ENCODE peak calls at places on chromosomes 6 and 20, in nine cellular contexts. One of them, this sample, is unnamed.

GRCh38 chr20:62739581-62740285 is 31.1 kb downstream of the NTSR1 start:
- DNase-seq in MV-4-11: peak; percentile 87
- DNase-seq in T-helper 2 cell: peak; percentile 89
- DNase-seq in neural progenitor cell: no peak
- DNase-seq in IMR-90: no peak
- DNase-seq in stimulated activated CD4-positive, alpha-beta T cell treated with anti-CD3 and anti-CD28 coated beads, Interleukin-1b, Interleukin-23, amount 100 ng/mL, for 48 hours: peak; percentile 37
- DNase-seq in PC-9: peak; percentile 61
- DNase-seq in NCI-H82: peak; percentile 70
- DNase-seq in stimulated activated CD8-positive, alpha-beta memory T cell treated with anti-CD3 and anti-CD28 coated beads, Interleukin-2, amount 100 ng/mL, for 1 hour: no peak
- DNase-seq in this sample: no peak

GRCh38 chr6:12075067-12075563 is 63.0 kb downstream of the HIVEP1 start:
- DNase-seq in neural progenitor cell: no peak
- DNase-seq in PC-9: no peak
- DNase-seq in IMR-90: no peak
- DNase-seq in MV-4-11: peak; percentile 14
- DNase-seq in stimulated activated CD8-positive, alpha-beta memory T cell treated with anti-CD3 and anti-CD28 coated beads, Interleukin-2, amount 100 ng/mL, for 1 hour: no peak
- DNase-seq in stimulated activated CD4-positive, alpha-beta T cell treated with anti-CD3 and anti-CD28 coated beads, Interleukin-1b, Interleukin-23, amount 100 ng/mL, for 48 hours: no peak
- DNase-seq in NCI-H82: no peak
- DNase-seq in T-helper 2 cell: no peak
- DNase-seq in this sample: no peak

GRCh38 chr20:13873814-13874213 is 89.0 kb downstream of the NDUFAF5 start:
- DNase-seq in MV-4-11: no peak
- DNase-seq in T-helper 2 cell: no peak
- DNase-seq in stimulated activated CD8-positive, alpha-beta memory T cell treated with anti-CD3 and anti-CD28 coated beads, Interleukin-2, amount 100 ng/mL, for 1 hour: no peak
- DNase-seq in stimulated activated CD4-positive, alpha-beta T cell treated with anti-CD3 and anti-CD28 coated beads, Interleukin-1b, Interleukin-23, amount 100 ng/mL, for 48 hours: no peak
- DNase-seq in PC-9: no peak
- DNase-seq in NCI-H82: no peak
- DNase-seq in IMR-90: no peak
- DNase-seq in neural progenitor cell: peak; percentile 19
- DNase-seq in this sample: no peak

GRCh38 chr6:121504227-121504626 is 68.8 kb downstream of the GJA1 start:
- DNase-seq in stimulated activated CD4-positive, alpha-beta T cell treated with anti-CD3 and anti-CD28 coated beads, Interleukin-1b, Interleukin-23, amount 100 ng/mL, for 48 hours: no peak
- DNase-seq in PC-9: no peak
- DNase-seq in neural progenitor cell: no peak
- DNase-seq in IMR-90: peak; percentile 96
- DNase-seq in NCI-H82: no peak
- DNase-seq in T-helper 2 cell: no peak
- DNase-seq in stimulated activated CD8-positive, alpha-beta memory T cell treated with anti-CD3 and anti-CD28 coated beads, Interleukin-2, amount 100 ng/mL, for 1 hour: no peak
- DNase-seq in MV-4-11: peak; percentile 75
- DNase-seq in this sample: peak; percentile 44

GRCh38 chr6:47478233-47479155 is 905 bp downstream of the CD2AP start:
- DNase-seq in T-helper 2 cell: no peak
- DNase-seq in stimulated activated CD4-positive, alpha-beta T cell treated with anti-CD3 and anti-CD28 coated beads, Interleukin-1b, Interleukin-23, amount 100 ng/mL, for 48 hours: no peak
- DNase-seq in stimulated activated CD8-positive, alpha-beta memory T cell treated with anti-CD3 and anti-CD28 coated beads, Interleukin-2, amount 100 ng/mL, for 1 hour: no peak
- DNase-seq in MV-4-11: peak; percentile 26
- DNase-seq in PC-9: no peak
- DNase-seq in NCI-H82: peak; percentile 50
- DNase-seq in neural progenitor cell: peak; percentile 38
- DNase-seq in IMR-90: peak; percentile 30
- DNase-seq in this sample: peak; percentile 31

GRCh38 chr6:28880894-28881780 is 42.6 kb downstream of the TRIM27 start:
- DNase-seq in PC-9: peak; percentile 72
- DNase-seq in NCI-H82: peak; percentile 90
- DNase-seq in MV-4-11: peak; percentile 69
- DNase-seq in neural progenitor cell: peak; percentile 78
- DNase-seq in stimulated activated CD8-positive, alpha-beta memory T cell treated with anti-CD3 and anti-CD28 coated beads, Interleukin-2, amount 100 ng/mL, for 1 hour: peak; percentile 27
- DNase-seq in stimulated activated CD4-positive, alpha-beta T cell treated with anti-CD3 and anti-CD28 coated beads, Interleukin-1b, Interleukin-23, amount 100 ng/mL, for 48 hours: peak; percentile 69
- DNase-seq in IMR-90: peak; percentile 75
- DNase-seq in T-helper 2 cell: peak; percentile 34
- DNase-seq in this sample: peak; percentile 65

GRCh38 chr6:75084872-75085381 is 120.9 kb downstream of the COL12A1 start:
- DNase-seq in T-helper 2 cell: no peak
- DNase-seq in neural progenitor cell: peak; percentile 50
- DNase-seq in stimulated activated CD8-positive, alpha-beta memory T cell treated with anti-CD3 and anti-CD28 coated beads, Interleukin-2, amount 100 ng/mL, for 1 hour: no peak
- DNase-seq in NCI-H82: no peak
- DNase-seq in PC-9: peak; percentile 39
- DNase-seq in IMR-90: no peak
- DNase-seq in stimulated activated CD4-positive, alpha-beta T cell treated with anti-CD3 and anti-CD28 coated beads, Interleukin-1b, Interleukin-23, amount 100 ng/mL, for 48 hours: no peak
- DNase-seq in MV-4-11: no peak
- DNase-seq in this sample: no peak

GRCh38 chr20:32522775-32523612 is 62.1 kb downstream of the NOL4L start:
- DNase-seq in stimulated activated CD4-positive, alpha-beta T cell treated with anti-CD3 and anti-CD28 coated beads, Interleukin-1b, Interleukin-23, amount 100 ng/mL, for 48 hours: no peak
- DNase-seq in PC-9: no peak
- DNase-seq in neural progenitor cell: no peak
- DNase-seq in T-helper 2 cell: no peak
- DNase-seq in MV-4-11: peak; percentile 20
- DNase-seq in NCI-H82: peak; percentile 92
- DNase-seq in IMR-90: peak; percentile 55
- DNase-seq in stimulated activated CD8-positive, alpha-beta memory T cell treated with anti-CD3 and anti-CD28 coated beads, Interleukin-2, amount 100 ng/mL, for 1 hour: no peak
- DNase-seq in this sample: peak; percentile 53

GRCh38 chr6:27617700-27618689 is 145.1 kb upstream of the ZNF184 start:
- DNase-seq in stimulated activated CD8-positive, alpha-beta memory T cell treated with anti-CD3 and anti-CD28 coated beads, Interleukin-2, amount 100 ng/mL, for 1 hour: no peak
- DNase-seq in NCI-H82: peak; percentile 27
- DNase-seq in MV-4-11: no peak
- DNase-seq in stimulated activated CD4-positive, alpha-beta T cell treated with anti-CD3 and anti-CD28 coated beads, Interleukin-1b, Interleukin-23, amount 100 ng/mL, for 48 hours: peak; percentile 26
- DNase-seq in T-helper 2 cell: no peak
- DNase-seq in IMR-90: peak; percentile 9
- DNase-seq in neural progenitor cell: peak; percentile 60
- DNase-seq in PC-9: peak; percentile 50
- DNase-seq in this sample: peak; percentile 54

GRCh38 chr6:144590540-144590939 is 305.4 kb downstream of the UTRN start:
- DNase-seq in stimulated activated CD8-positive, alpha-beta memory T cell treated with anti-CD3 and anti-CD28 coated beads, Interleukin-2, amount 100 ng/mL, for 1 hour: no peak
- DNase-seq in IMR-90: no peak
- DNase-seq in T-helper 2 cell: no peak
- DNase-seq in MV-4-11: peak; percentile 97
- DNase-seq in NCI-H82: no peak
- DNase-seq in PC-9: no peak
- DNase-seq in neural progenitor cell: no peak
- DNase-seq in stimulated activated CD4-positive, alpha-beta T cell treated with anti-CD3 and anti-CD28 coated beads, Interleukin-1b, Interleukin-23, amount 100 ng/mL, for 48 hours: no peak
- DNase-seq in this sample: no peak

GRCh38 chr6:31204751-31205145 is 34.3 kb upstream of the POU5F1 start:
- DNase-seq in stimulated activated CD8-positive, alpha-beta memory T cell treated with anti-CD3 and anti-CD28 coated beads, Interleukin-2, amount 100 ng/mL, for 1 hour: no peak
- DNase-seq in neural progenitor cell: no peak
- DNase-seq in PC-9: no peak
- DNase-seq in NCI-H82: no peak
- DNase-seq in T-helper 2 cell: no peak
- DNase-seq in IMR-90: peak; percentile 18
- DNase-seq in stimulated activated CD4-positive, alpha-beta T cell treated with anti-CD3 and anti-CD28 coated beads, Interleukin-1b, Interleukin-23, amount 100 ng/mL, for 48 hours: no peak
- DNase-seq in MV-4-11: no peak
- DNase-seq in this sample: peak; percentile 26

GRCh38 chr6:88311561-88311960 is 145.4 kb upstream of the CNR1 start:
- DNase-seq in MV-4-11: no peak
- DNase-seq in IMR-90: no peak
- DNase-seq in neural progenitor cell: no peak
- DNase-seq in stimulated activated CD8-positive, alpha-beta memory T cell treated with anti-CD3 and anti-CD28 coated beads, Interleukin-2, amount 100 ng/mL, for 1 hour: no peak
- DNase-seq in T-helper 2 cell: no peak
- DNase-seq in PC-9: no peak
- DNase-seq in stimulated activated CD4-positive, alpha-beta T cell treated with anti-CD3 and anti-CD28 coated beads, Interleukin-1b, Interleukin-23, amount 100 ng/mL, for 48 hours: no peak
- DNase-seq in NCI-H82: no peak
- DNase-seq in this sample: no peak

GRCh38 chr6:31446481-31446880 is 43.1 kb downstream of the MICA start:
- DNase-seq in T-helper 2 cell: no peak
- DNase-seq in stimulated activated CD8-positive, alpha-beta memory T cell treated with anti-CD3 and anti-CD28 coated beads, Interleukin-2, amount 100 ng/mL, for 1 hour: no peak
- DNase-seq in IMR-90: peak; percentile 43
- DNase-seq in MV-4-11: no peak
- DNase-seq in stimulated activated CD4-positive, alpha-beta T cell treated with anti-CD3 and anti-CD28 coated beads, Interleukin-1b, Interleukin-23, amount 100 ng/mL, for 48 hours: no peak
- DNase-seq in PC-9: no peak
- DNase-seq in neural progenitor cell: no peak
- DNase-seq in NCI-H82: no peak
- DNase-seq in this sample: no peak

GRCh38 chr20:38889792-38890496 is 36.3 kb upstream of the FAM83D start:
- DNase-seq in MV-4-11: peak; percentile 6
- DNase-seq in NCI-H82: no peak
- DNase-seq in stimulated activated CD4-positive, alpha-beta T cell treated with anti-CD3 and anti-CD28 coated beads, Interleukin-1b, Interleukin-23, amount 100 ng/mL, for 48 hours: no peak
- DNase-seq in T-helper 2 cell: no peak
- DNase-seq in PC-9: no peak
- DNase-seq in stimulated activated CD8-positive, alpha-beta memory T cell treated with anti-CD3 and anti-CD28 coated beads, Interleukin-2, amount 100 ng/mL, for 1 hour: no peak
- DNase-seq in IMR-90: no peak
- DNase-seq in neural progenitor cell: no peak
- DNase-seq in this sample: no peak

GRCh38 chr6:48835421-48835958 is 627.6 kb downstream of the MMUT start:
- DNase-seq in neural progenitor cell: no peak
- DNase-seq in MV-4-11: peak; percentile 50
- DNase-seq in IMR-90: no peak
- DNase-seq in NCI-H82: peak; percentile 8
- DNase-seq in stimulated activated CD8-positive, alpha-beta memory T cell treated with anti-CD3 and anti-CD28 coated beads, Interleukin-2, amount 100 ng/mL, for 1 hour: no peak
- DNase-seq in T-helper 2 cell: peak; percentile 34
- DNase-seq in PC-9: peak; percentile 13
- DNase-seq in stimulated activated CD4-positive, alpha-beta T cell treated with anti-CD3 and anti-CD28 coated beads, Interleukin-1b, Interleukin-23, amount 100 ng/mL, for 48 hours: no peak
- DNase-seq in this sample: peak; percentile 27

GRCh38 chr20:4045741-4046140 is 30.4 kb upstream of the RNF24 start:
- DNase-seq in stimulated activated CD4-positive, alpha-beta T cell treated with anti-CD3 and anti-CD28 coated beads, Interleukin-1b, Interleukin-23, amount 100 ng/mL, for 48 hours: no peak
- DNase-seq in NCI-H82: no peak
- DNase-seq in MV-4-11: no peak
- DNase-seq in PC-9: no peak
- DNase-seq in neural progenitor cell: no peak
- DNase-seq in IMR-90: peak; percentile 69
- DNase-seq in stimulated activated CD8-positive, alpha-beta memory T cell treated with anti-CD3 and anti-CD28 coated beads, Interleukin-2, amount 100 ng/mL, for 1 hour: no peak
- DNase-seq in T-helper 2 cell: no peak
- DNase-seq in this sample: peak; percentile 70

GRCh38 chr20:35515949-35516645 is 13.4 kb downstream of the C20orf173 start:
- DNase-seq in NCI-H82: no peak
- DNase-seq in MV-4-11: peak; percentile 1
- DNase-seq in IMR-90: peak; percentile 86
- DNase-seq in T-helper 2 cell: no peak
- DNase-seq in stimulated activated CD8-positive, alpha-beta memory T cell treated with anti-CD3 and anti-CD28 coated beads, Interleukin-2, amount 100 ng/mL, for 1 hour: no peak
- DNase-seq in PC-9: peak; percentile 78
- DNase-seq in stimulated activated CD4-positive, alpha-beta T cell treated with anti-CD3 and anti-CD28 coated beads, Interleukin-1b, Interleukin-23, amount 100 ng/mL, for 48 hours: no peak
- DNase-seq in neural progenitor cell: no peak
- DNase-seq in this sample: peak; percentile 93

GRCh38 chr6:147279423-147279822 is 75.2 kb downstream of the STXBP5 start:
- DNase-seq in stimulated activated CD8-positive, alpha-beta memory T cell treated with anti-CD3 and anti-CD28 coated beads, Interleukin-2, amount 100 ng/mL, for 1 hour: no peak
- DNase-seq in IMR-90: peak; percentile 50
- DNase-seq in MV-4-11: peak; percentile 41
- DNase-seq in stimulated activated CD4-positive, alpha-beta T cell treated with anti-CD3 and anti-CD28 coated beads, Interleukin-1b, Interleukin-23, amount 100 ng/mL, for 48 hours: no peak
- DNase-seq in NCI-H82: no peak
- DNase-seq in neural progenitor cell: no peak
- DNase-seq in T-helper 2 cell: no peak
- DNase-seq in PC-9: no peak
- DNase-seq in this sample: no peak

GRCh38 chr6:159104931-159105330 is 60.1 kb upstream of the TAGAP start:
- DNase-seq in neural progenitor cell: no peak
- DNase-seq in T-helper 2 cell: peak; percentile 31
- DNase-seq in MV-4-11: no peak
- DNase-seq in PC-9: no peak
- DNase-seq in NCI-H82: no peak
- DNase-seq in stimulated activated CD4-positive, alpha-beta T cell treated with anti-CD3 and anti-CD28 coated beads, Interleukin-1b, Interleukin-23, amount 100 ng/mL, for 48 hours: no peak
- DNase-seq in IMR-90: no peak
- DNase-seq in stimulated activated CD8-positive, alpha-beta memory T cell treated with anti-CD3 and anti-CD28 coated beads, Interleukin-2, amount 100 ng/mL, for 1 hour: no peak
- DNase-seq in this sample: no peak

GRCh38 chr20:53949319-53949839 is 121.0 kb downstream of the BCAS1 start:
- DNase-seq in NCI-H82: no peak
- DNase-seq in T-helper 2 cell: peak; percentile 96
- DNase-seq in stimulated activated CD4-positive, alpha-beta T cell treated with anti-CD3 and anti-CD28 coated beads, Interleukin-1b, Interleukin-23, amount 100 ng/mL, for 48 hours: peak; percentile 78
- DNase-seq in stimulated activated CD8-positive, alpha-beta memory T cell treated with anti-CD3 and anti-CD28 coated beads, Interleukin-2, amount 100 ng/mL, for 1 hour: peak; percentile 58
- DNase-seq in MV-4-11: peak; percentile 82
- DNase-seq in IMR-90: peak; percentile 94
- DNase-seq in neural progenitor cell: no peak
- DNase-seq in PC-9: peak; percentile 61
- DNase-seq in this sample: peak; percentile 91

GRCh38 chr20:57996936-57997629 is 231.4 kb downstream of the ANKRD60 start:
- DNase-seq in IMR-90: no peak
- DNase-seq in NCI-H82: no peak
- DNase-seq in T-helper 2 cell: no peak
- DNase-seq in MV-4-11: no peak
- DNase-seq in stimulated activated CD4-positive, alpha-beta T cell treated with anti-CD3 and anti-CD28 coated beads, Interleukin-1b, Interleukin-23, amount 100 ng/mL, for 48 hours: no peak
- DNase-seq in stimulated activated CD8-positive, alpha-beta memory T cell treated with anti-CD3 and anti-CD28 coated beads, Interleukin-2, amount 100 ng/mL, for 1 hour: no peak
- DNase-seq in neural progenitor cell: no peak
- DNase-seq in PC-9: peak; percentile 54
- DNase-seq in this sample: peak; percentile 85

GRCh38 chr20:63507083-63507743 is 8.3 kb upstream of the EEF1A2 start:
- DNase-seq in MV-4-11: no peak
- DNase-seq in NCI-H82: no peak
- DNase-seq in PC-9: no peak
- DNase-seq in T-helper 2 cell: no peak
- DNase-seq in IMR-90: no peak
- DNase-seq in neural progenitor cell: no peak
- DNase-seq in stimulated activated CD4-positive, alpha-beta T cell treated with anti-CD3 and anti-CD28 coated beads, Interleukin-1b, Interleukin-23, amount 100 ng/mL, for 48 hours: no peak
- DNase-seq in stimulated activated CD8-positive, alpha-beta memory T cell treated with anti-CD3 and anti-CD28 coated beads, Interleukin-2, amount 100 ng/mL, for 1 hour: no peak
- DNase-seq in this sample: no peak

GRCh38 chr6:13175759-13176158 is 152.6 kb downstream of the TBC1D7 start:
- DNase-seq in stimulated activated CD8-positive, alpha-beta memory T cell treated with anti-CD3 and anti-CD28 coated beads, Interleukin-2, amount 100 ng/mL, for 1 hour: no peak
- DNase-seq in T-helper 2 cell: no peak
- DNase-seq in PC-9: no peak
- DNase-seq in stimulated activated CD4-positive, alpha-beta T cell treated with anti-CD3 and anti-CD28 coated beads, Interleukin-1b, Interleukin-23, amount 100 ng/mL, for 48 hours: no peak
- DNase-seq in IMR-90: no peak
- DNase-seq in MV-4-11: no peak
- DNase-seq in NCI-H82: peak; percentile 13
- DNase-seq in neural progenitor cell: no peak
- DNase-seq in this sample: no peak

GRCh38 chr6:21947751-21948386 is 349.0 kb downstream of the PRL start:
- DNase-seq in NCI-H82: no peak
- DNase-seq in MV-4-11: no peak
- DNase-seq in IMR-90: peak; percentile 62
- DNase-seq in PC-9: no peak
- DNase-seq in T-helper 2 cell: no peak
- DNase-seq in stimulated activated CD8-positive, alpha-beta memory T cell treated with anti-CD3 and anti-CD28 coated beads, Interleukin-2, amount 100 ng/mL, for 1 hour: no peak
- DNase-seq in stimulated activated CD4-positive, alpha-beta T cell treated with anti-CD3 and anti-CD28 coated beads, Interleukin-1b, Interleukin-23, amount 100 ng/mL, for 48 hours: no peak
- DNase-seq in neural progenitor cell: no peak
- DNase-seq in this sample: no peak

GRCh38 chr6:30981942-30982772 is 1.4 kb upstream of the MUC21 start:
- DNase-seq in stimulated activated CD8-positive, alpha-beta memory T cell treated with anti-CD3 and anti-CD28 coated beads, Interleukin-2, amount 100 ng/mL, for 1 hour: no peak
- DNase-seq in NCI-H82: peak; percentile 14
- DNase-seq in T-helper 2 cell: no peak
- DNase-seq in stimulated activated CD4-positive, alpha-beta T cell treated with anti-CD3 and anti-CD28 coated beads, Interleukin-1b, Interleukin-23, amount 100 ng/mL, for 48 hours: no peak
- DNase-seq in PC-9: peak; percentile 64
- DNase-seq in neural progenitor cell: peak; percentile 61
- DNase-seq in MV-4-11: peak; percentile 36
- DNase-seq in IMR-90: peak; percentile 81
- DNase-seq in this sample: no peak

GRCh38 chr6:49479308-49480004 is 16.3 kb downstream of the CENPQ start:
- DNase-seq in IMR-90: no peak
- DNase-seq in PC-9: no peak
- DNase-seq in NCI-H82: no peak
- DNase-seq in T-helper 2 cell: no peak
- DNase-seq in MV-4-11: no peak
- DNase-seq in stimulated activated CD8-positive, alpha-beta memory T cell treated with anti-CD3 and anti-CD28 coated beads, Interleukin-2, amount 100 ng/mL, for 1 hour: no peak
- DNase-seq in neural progenitor cell: no peak
- DNase-seq in stimulated activated CD4-positive, alpha-beta T cell treated with anti-CD3 and anti-CD28 coated beads, Interleukin-1b, Interleukin-23, amount 100 ng/mL, for 48 hours: no peak
- DNase-seq in this sample: no peak